ENCODE peak calls at places on chromosomes 5 and 9, in ten cellular contexts. I is activated gamma-delta T cell treated with anti-CD3 and anti-CD28 coated beads, Interleukin-2, amount 50 U/mL, for 16 hours; R is stimulated activated CD4-positive, alpha-beta T cell treated with anti-CD3 and anti-CD28 coated beads, TNF-alpha, amount 100 ng/mL, for 1 hour; B is MV-4-11; W is gastrocnemius medialis; V is MM.1S; H is posterior vena cava; D is HT1080; O is cerebellum; Q is activated naive CD4-positive, alpha-beta T cell treated with anti-CD3 and anti-CD28 coated beads for 36 hours. Z is an unnamed sample.

GRCh38 chr9:129757045-129757444 is 4.2 kb upstream of the PTGES start:
- DNase-seq in Q (no peak), B (peak), W (no peak), O (no peak), V (peak), R (no peak), H (no peak), D (no peak), I (no peak), Z (no peak)

GRCh38 chr9:120366646-120367019 is 213.3 kb downstream of the CDK5RAP2 start:
- DNase-seq in B (no peak), Q (no peak), W (no peak), V (no peak), I (no peak), D (peak), O (no peak), R (no peak), H (no peak), Z (no peak)

GRCh38 chr5:456351-457194 is 13.6 kb downstream of the EXOC3 start:
- DNase-seq in I (no peak), H (peak), V (no peak), D (no peak), W (peak), B (no peak), O (no peak), R (no peak), Q (no peak), Z (no peak)

GRCh38 chr9:76691761-76692313 is 72.4 kb upstream of the PCA3 start:
- DNase-seq in B (no peak), I (no peak), D (no peak), O (peak), H (no peak), W (no peak), V (no peak), R (no peak), Q (peak), Z (no peak)

GRCh38 chr5:133295520-133295919 is 243.7 kb downstream of the HSPA4 start:
- DNase-seq in B (no peak), R (no peak), Q (no peak), I (no peak), D (peak), H (no peak), W (no peak), O (no peak), V (no peak), Z (no peak)

GRCh38 chr9:127974002-127974768 is 6.6 kb downstream of the EEIG1 start:
- DNase-seq in O (no peak), V (no peak), R (no peak), H (no peak), D (no peak), B (no peak), Q (no peak), I (no peak), W (peak), Z (no peak)

GRCh38 chr5:59091965-59092364 is 509.1 kb downstream of the RAB3C start:
- DNase-seq in Q (no peak), O (no peak), D (no peak), I (no peak), H (no peak), V (no peak), W (no peak), R (no peak), B (no peak), Z (no peak)

GRCh38 chr5:1292846-1293415 is 1.9 kb downstream of the TERT start:
- DNase-seq in W (no peak), V (no peak), H (peak), I (no peak), Q (no peak), D (no peak), B (no peak), O (no peak), R (no peak), Z (no peak)

GRCh38 chr5:111756701-111757581 is at the start of gene NREP:
- DNase-seq in O (peak), B (peak), I (peak), R (no peak), H (peak), W (peak), D (peak), Q (peak), V (peak), Z (peak)

GRCh38 chr9:133861692-133862091 is 123.5 kb upstream of the SARDH start:
- DNase-seq in Q (no peak), H (no peak), I (no peak), O (no peak), W (no peak), V (no peak), D (no peak), B (no peak), R (no peak), Z (no peak)

GRCh38 chr9:120942186-120943001 is 15.8 kb upstream of the TRAF1 start:
- DNase-seq in D (no peak), W (peak), H (no peak), B (no peak), Q (no peak), I (no peak), R (no peak), V (no peak), O (no peak), Z (no peak)

GRCh38 chr5:1409386-1410110 is 35.7 kb downstream of the SLC6A3 start:
- DNase-seq in D (no peak), V (peak), R (no peak), Q (peak), W (no peak), B (peak), O (no peak), H (peak), I (no peak), Z (no peak)

GRCh38 chr5:132838516-132839282 is 8.3 kb upstream of the SHROOM1 start:
- DNase-seq in H (no peak), D (no peak), O (no peak), V (no peak), I (no peak), W (no peak), B (no peak), Q (no peak), R (no peak), Z (no peak)

GRCh38 chr5:93503598-93504067 is 77.4 kb downstream of the NR2F1-AS1 start:
- DNase-seq in H (no peak), B (no peak), W (no peak), O (no peak), D (peak), Q (no peak), R (no peak), V (no peak), I (no peak), Z (no peak)

GRCh38 chr5:8068078-8068477 is 199.1 kb downstream of the MTRR start:
- DNase-seq in H (no peak), B (no peak), O (no peak), I (no peak), Q (no peak), V (peak), W (no peak), R (no peak), D (no peak), Z (no peak)

GRCh38 chr9:38360880-38361836 is 31.3 kb upstream of the ALDH1B1 start:
- DNase-seq in Q (no peak), O (no peak), D (no peak), V (no peak), R (no peak), W (no peak), H (no peak), B (no peak), I (no peak), Z (no peak)